ENCODE peak calls at places on chromosomes 16 and 17, in seven cellular contexts. P, L, N, V, A, Y and Q are unnamed samples.
A peak's percentile ranks its signal among the peaks of the same experiment; 100 is the strongest.

GRCh38 chr16:578870-579405 is 9.2 kb downstream of the PIGQ start:
- DNase-seq in L (peak; percentile 85), N (peak; percentile 74), P (peak; percentile 77), V (peak; percentile 63), A (peak; percentile 76), Y (no peak), Q (no peak)

GRCh38 chr16:263944-264343 is 11.8 kb downstream of the RGS11 start:
- DNase-seq in A (no peak), L (no peak), V (no peak), Y (no peak), P (no peak), N (no peak), Q (no peak)

GRCh38 chr16:10729649-10730048 is 14.0 kb upstream of the NUBP1 start:
- DNase-seq in V (no peak), A (peak; percentile 36), Y (no peak), P (no peak), L (no peak), N (no peak), Q (no peak)

GRCh38 chr16:50261707-50262235 is 4.6 kb upstream of the ADCY7 start:
- DNase-seq in P (no peak), V (no peak), A (no peak), L (no peak), Y (no peak), N (no peak), Q (no peak)

GRCh38 chr16:8967437-8967821 is 3.7 kb upstream of the USP7 start:
- DNase-seq in A (no peak), N (no peak), P (no peak), L (no peak), Y (no peak), V (no peak), Q (no peak)

GRCh38 chr17:43832976-43833829 is at the start of gene MPP3:
- DNase-seq in L (no peak), Y (peak; percentile 71), V (peak; percentile 76), P (peak; percentile 48), N (peak; percentile 76), A (peak; percentile 55), Q (peak; percentile 75)

GRCh38 chr17:77471984-77472836 is 331.4 kb downstream of the SEC14L1 start:
- DNase-seq in L (no peak), Y (peak; percentile 68), P (peak; percentile 55), N (no peak), V (peak; percentile 60), A (peak; percentile 68), Q (peak; percentile 34)

GRCh38 chr17:37312137-37312923 is 63.5 kb upstream of the C17orf78 start:
- DNase-seq in Y (no peak), A (peak; percentile 19), L (no peak), V (no peak), N (no peak), P (no peak), Q (no peak)

GRCh38 chr17:954431-955164 is 25.0 kb downstream of the NXN start:
- DNase-seq in L (no peak), Y (no peak), P (no peak), V (no peak), N (no peak), A (peak; percentile 27), Q (no peak)

GRCh38 chr16:29876186-29876577 is 13.2 kb upstream of the CDIPT start:
- DNase-seq in L (no peak), Y (no peak), P (no peak), A (no peak), N (no peak), V (no peak), Q (no peak)

GRCh38 chr17:47834756-47835155 is 3.3 kb downstream of the LRRC46 start:
- DNase-seq in A (no peak), Y (no peak), L (no peak), V (no peak), P (no peak), N (no peak), Q (no peak)

GRCh38 chr17:43416998-43417891 is 18.5 kb downstream of the ARL4D start:
- DNase-seq in Y (peak; percentile 47), P (no peak), L (peak; percentile 85), V (peak; percentile 86), A (peak; percentile 51), N (peak; percentile 77), Q (no peak)

GRCh38 chr17:55818451-55819375 is 67.9 kb downstream of the PCTP start:
- DNase-seq in A (no peak), L (no peak), P (no peak), Y (no peak), V (no peak), N (no peak), Q (no peak)

GRCh38 chr17:67218385-67218950 is 26.5 kb downstream of the HELZ start:
- DNase-seq in V (no peak), P (no peak), N (no peak), A (peak; percentile 74), L (no peak), Y (no peak), Q (no peak)

GRCh38 chr17:57607553-57608120 is 137.5 kb downstream of the CCDC182 start:
- DNase-seq in Y (no peak), N (no peak), V (no peak), L (no peak), P (no peak), A (peak; percentile 34), Q (no peak)

GRCh38 chr17:39547713-39548478 is 59.8 kb downstream of the NEUROD2 start:
- DNase-seq in L (peak; percentile 83), P (peak; percentile 77), Y (no peak), A (peak; percentile 64), V (peak; percentile 53), N (peak; percentile 67), Q (peak; percentile 21)

GRCh38 chr17:79711715-79712305 is 18.9 kb upstream of the ENPP7 start:
- DNase-seq in A (no peak), L (no peak), N (no peak), P (no peak), Y (no peak), V (no peak), Q (no peak)

GRCh38 chr17:51260960-51261958 is 913 bp downstream of the UTP18 start:
- DNase-seq in A (peak; percentile 14), N (peak; percentile 57), P (peak; percentile 64), V (peak; percentile 67), Y (peak; percentile 61), L (peak; percentile 88), Q (peak; percentile 78)

GRCh38 chr16:79325211-79325610 is 275.3 kb downstream of the MAF start:
- DNase-seq in P (no peak), N (no peak), L (no peak), V (no peak), A (no peak), Y (no peak), Q (no peak)

GRCh38 chr17:34619687-34620217 is 40.4 kb downstream of the TMEM132E start:
- DNase-seq in V (no peak), P (no peak), Y (peak; percentile 26), A (no peak), L (no peak), N (no peak), Q (no peak)

GRCh38 chr17:80790021-80790765 is 201.4 kb upstream of the CHMP6 start:
- DNase-seq in P (no peak), A (no peak), N (no peak), V (no peak), L (no peak), Y (no peak), Q (no peak)

GRCh38 chr17:57874434-57875108 is 24.7 kb upstream of the MRPS23 start:
- DNase-seq in A (peak; percentile 88), V (peak; percentile 70), N (peak; percentile 76), Y (no peak), P (peak; percentile 81), L (peak; percentile 92), Q (peak; percentile 87)

GRCh38 chr17:48100591-48101011 is 677 bp downstream of the CBX1 start:
- DNase-seq in Y (peak; percentile 18), A (peak; percentile 68), V (peak; percentile 55), N (peak; percentile 37), L (no peak), P (peak; percentile 35), Q (peak; percentile 84)